ENCODE peak calls at places on chromosomes 6 and 20, in six cellular contexts. Q is AG04450, O is mesothelial cell of epicardium, E is spleen, W is HCT116, I is GM13976. P is an unnamed sample.
A peak's percentile ranks its signal among the peaks of the same experiment; 100 is the strongest.

GRCh38 chr6:63573899-63574553 is 1.7 kb downstream of the LOC128125822 start:
- DNase-seq in Q (no peak), O (no peak), E (no peak), W (peak; percentile 62), I (peak; percentile 15), P (no peak)

GRCh38 chr20:31716818-31717477 is 5.7 kb downstream of the BCL2L1 start:
- DNase-seq in Q (no peak), O (no peak), E (peak; percentile 27), W (no peak), I (no peak), P (no peak)

GRCh38 chr20:32823078-32823477 is 3.3 kb downstream of the MAPRE1 start:
- DNase-seq in Q (peak; percentile 39), O (no peak), E (no peak), W (no peak), I (no peak), P (no peak)

GRCh38 chr6:122801397-122801796 is 12.3 kb downstream of the SMPDL3A start:
- DNase-seq in Q (no peak), O (no peak), E (no peak), W (no peak), I (no peak), P (no peak)

GRCh38 chr6:105374010-105374420 is 28.9 kb downstream of the PREP start:
- DNase-seq in Q (no peak), O (no peak), E (no peak), W (no peak), I (no peak), P (no peak)

GRCh38 chr20:313948-314347 is 11.4 kb upstream of the SOX12 start:
- DNase-seq in Q (no peak), O (no peak), E (no peak), W (no peak), I (no peak), P (no peak)

GRCh38 chr6:36713846-36714245 is 16.2 kb downstream of the RAB44 start:
- DNase-seq in Q (no peak), O (no peak), E (peak; percentile 41), W (no peak), I (no peak), P (no peak)

GRCh38 chr20:52004720-52005119 is 186.9 kb downstream of the ZFP64 start:
- DNase-seq in Q (no peak), O (no peak), E (no peak), W (no peak), I (no peak), P (no peak)

GRCh38 chr6:150229775-150230561 is 87.1 kb downstream of the PPP1R14C start:
- DNase-seq in Q (no peak), O (no peak), E (no peak), W (no peak), I (no peak), P (no peak)

GRCh38 chr6:33588894-33589293 is 8.8 kb upstream of the BAK1 start:
- DNase-seq in Q (no peak), O (no peak), E (no peak), W (no peak), I (no peak), P (no peak)

GRCh38 chr6:130033999-130034814 is 15.8 kb downstream of the L3MBTL3 start:
- DNase-seq in Q (peak; percentile 34), O (no peak), E (no peak), W (peak; percentile 79), I (no peak), P (no peak)

GRCh38 chr20:7540018-7540417 is 400.2 kb downstream of the HAO1 start:
- DNase-seq in Q (no peak), O (no peak), E (no peak), W (no peak), I (no peak), P (no peak)

DNA sequence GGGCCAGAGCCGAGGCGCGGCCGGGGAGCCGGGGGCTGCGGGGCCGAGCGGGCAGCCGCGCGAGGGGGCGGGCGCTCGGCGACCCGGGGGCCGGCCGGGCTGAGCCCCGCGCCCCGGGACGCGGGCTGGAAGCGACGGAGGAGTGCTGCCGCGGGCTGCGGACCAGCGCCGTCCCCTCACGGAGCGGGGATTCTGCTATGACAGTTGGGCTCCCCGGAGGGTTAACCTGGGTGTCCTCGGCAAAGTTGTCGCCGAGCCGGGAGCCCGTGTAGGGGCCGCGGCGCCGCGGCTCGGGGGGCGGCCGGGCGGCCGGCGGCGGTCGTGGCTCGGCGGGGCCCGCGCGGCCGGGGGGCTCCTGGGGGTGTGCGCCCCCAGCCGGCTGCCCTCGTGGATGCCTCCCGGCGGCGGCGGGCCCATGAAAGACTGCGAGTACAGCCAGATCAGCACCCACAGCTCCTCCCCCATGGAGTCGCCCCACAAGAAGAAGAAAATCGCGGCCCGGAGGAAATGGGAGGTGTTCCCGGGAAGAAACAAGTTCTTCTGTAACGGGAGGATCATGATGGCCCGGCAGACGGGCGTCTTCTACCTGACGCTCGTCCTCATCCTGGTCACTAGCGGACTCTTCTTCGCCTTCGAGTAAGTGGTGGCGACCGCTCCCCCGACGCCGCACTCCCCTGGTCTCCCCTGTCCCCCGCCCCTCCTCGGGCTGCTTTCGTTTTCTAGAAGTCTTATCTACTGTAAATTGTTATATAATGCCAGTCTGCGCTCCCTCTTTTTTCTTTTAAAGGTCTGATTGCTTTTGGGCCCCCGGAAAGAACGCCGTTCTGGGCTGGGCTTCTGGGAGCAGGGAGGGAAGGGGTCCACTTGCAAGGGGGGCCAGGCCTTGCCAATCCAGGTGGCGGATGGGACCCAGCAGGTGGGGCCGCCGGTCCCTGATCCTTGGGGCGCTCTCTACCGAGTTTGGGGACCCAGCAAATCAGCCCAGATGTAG is 936 bp downstream of the ZDHHC14 start:
- DNase-seq in Q (peak; percentile 10), O (peak; percentile 55), E (peak; percentile 91), W (no peak), I (peak; percentile 71), P (peak; percentile 75)
- TF ChIP-seq CTCF in Q (peak; percentile 21), O (no peak), E (no peak), W (no peak), I (peak; percentile 37), P (no peak)

GRCh38 chr6:134451529-134451928 is 133.6 kb upstream of the SGK1 start:
- DNase-seq in Q (no peak), O (no peak), E (no peak), W (no peak), I (no peak), P (peak; percentile 14)
- TF ChIP-seq CTCF in Q (peak; percentile 13), O (no peak), E (no peak), W (no peak), I (no peak), P (peak; percentile 30)

GRCh38 chr20:37647946-37648345 is 45.9 kb upstream of the CTNNBL1 start:
- DNase-seq in Q (no peak), O (no peak), E (no peak), W (no peak), I (no peak), P (no peak)

GRCh38 chr20:37649017-37649416 is 44.8 kb upstream of the CTNNBL1 start:
- DNase-seq in Q (no peak), O (no peak), E (no peak), W (no peak), I (no peak), P (no peak)

GRCh38 chr20:37649635-37650244 is 44.1 kb upstream of the CTNNBL1 start:
- DNase-seq in Q (no peak), O (no peak), E (no peak), W (no peak), I (no peak), P (no peak)

GRCh38 chr20:37650661-37651060 is 43.2 kb upstream of the CTNNBL1 start:
- DNase-seq in Q (no peak), O (no peak), E (no peak), W (no peak), I (no peak), P (no peak)

GRCh38 chr20:37651932-37652331 is 41.9 kb upstream of the CTNNBL1 start:
- DNase-seq in Q (no peak), O (no peak), E (peak; percentile 84), W (peak; percentile 36), I (peak; percentile 35), P (peak; percentile 26)
- TF ChIP-seq CTCF in Q (peak; percentile 24), O (no peak), E (peak; percentile 69), W (peak; percentile 72), I (peak; percentile 18), P (no peak)

GRCh38 chr20:61965606-61966491 is 99.8 kb downstream of the TAF4 start:
- DNase-seq in Q (no peak), O (no peak), E (peak; percentile 54), W (no peak), I (no peak), P (no peak)
- TF ChIP-seq CTCF in Q (no peak), O (no peak), E (no peak), W (no peak), I (no peak), P (no peak)

GRCh38 chr20:58627212-58628072 is 23.6 kb upstream of the STX16 start:
- DNase-seq in Q (no peak), O (no peak), E (no peak), W (no peak), I (no peak), P (peak; percentile 25)

GRCh38 chr20:58630063-58630462 is 21.0 kb upstream of the STX16 start:
- DNase-seq in Q (no peak), O (no peak), E (peak; percentile 13), W (no peak), I (no peak), P (no peak)

GRCh38 chr20:58629213-58629575 is 21.9 kb upstream of the STX16 start:
- DNase-seq in Q (no peak), O (no peak), E (no peak), W (no peak), I (no peak), P (no peak)

GRCh38 chr20:58626076-58626475 is 25.0 kb upstream of the STX16 start:
- DNase-seq in Q (no peak), O (no peak), E (no peak), W (no peak), I (no peak), P (no peak)

DNA sequence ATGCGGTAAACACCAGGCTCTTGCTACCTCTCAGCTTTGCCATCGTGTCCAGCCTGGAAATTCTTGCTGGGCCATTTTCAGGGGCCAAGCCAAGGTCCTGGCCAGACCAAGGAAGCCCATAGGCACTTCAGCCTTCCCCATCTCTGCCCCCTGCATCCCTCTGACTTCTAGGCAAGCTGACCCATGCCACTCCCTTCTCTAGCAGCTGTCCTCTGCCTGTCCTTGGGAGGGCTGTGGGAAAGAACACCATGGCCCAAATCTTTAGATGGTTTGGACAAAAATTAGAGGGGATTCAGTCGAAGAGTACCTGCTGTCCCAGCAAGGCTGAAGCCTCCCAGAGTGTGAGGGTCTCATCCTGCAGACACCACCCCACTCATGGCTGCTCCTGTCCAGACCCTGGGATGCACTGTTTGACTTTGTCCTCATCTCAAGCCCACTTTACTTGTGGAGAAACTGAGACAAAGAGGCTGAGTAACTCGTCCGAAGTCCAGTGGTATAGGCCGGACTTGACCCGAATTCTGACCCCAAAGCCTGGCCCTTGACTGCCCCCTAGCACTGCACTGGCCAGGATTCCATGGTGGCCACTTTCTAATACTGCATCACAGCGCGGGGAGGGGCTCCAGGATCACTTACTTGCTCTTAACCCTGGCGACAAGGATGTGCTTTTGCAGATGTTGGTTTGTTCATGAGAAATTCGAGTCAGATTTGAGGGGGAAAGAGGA is 22.4 kb upstream of the STX16 start:
- DNase-seq in Q (no peak), O (no peak), E (no peak), W (no peak), I (no peak), P (no peak)
- TF ChIP-seq CTCF in Q (no peak), O (no peak), E (no peak), W (no peak), I (no peak), P (no peak)